ENCODE peak calls at places on chromosome 13, in seven cellular contexts. K, P, I, B, Z, D and M are unnamed samples.

GRCh38 chr13:42864952-42865634 is 83.7 kb downstream of the FAM216B start:
- DNase-seq in K (no peak), P (no peak), I (no peak), B (no peak), Z (no peak), D (no peak), M (no peak)

GRCh38 chr13:77222909-77223308 is 104.0 kb downstream of the MYCBP2 start:
- DNase-seq in K (no peak), P (no peak), I (no peak), B (no peak), Z (no peak), D (no peak), M (no peak)

GRCh38 chr13:44362394-44363040 is 11.1 kb upstream of the SERP2 start:
- DNase-seq in K (no peak), P (no peak), I (no peak), B (no peak), Z (no peak), D (no peak), M (no peak)

GRCh38 chr13:68846663-68847062 is 1261.0 kb upstream of the ATXN8OS start:
- DNase-seq in K (no peak), P (no peak), I (no peak), B (no peak), Z (no peak), D (no peak), M (no peak)

GRCh38 chr13:50644081-50644871 is 199.2 kb downstream of the DLEU7 start:
- DNase-seq in K (no peak), P (no peak), I (peak; percentile 19), B (no peak), Z (no peak), D (no peak), M (no peak)

GRCh38 chr13:34347784-34348573 is 530.0 kb downstream of the RFC3 start:
- DNase-seq in K (peak; percentile 63), P (no peak), I (peak; percentile 64), B (peak; percentile 63), Z (no peak), D (no peak), M (no peak)

GRCh38 chr13:32134241-32134801 is 102.7 kb downstream of the FRY start:
- DNase-seq in K (no peak), P (no peak), I (no peak), B (no peak), Z (no peak), D (no peak), M (no peak)

GRCh38 chr13:109610517-109610916 is 175.9 kb downstream of the IRS2 start:
- DNase-seq in K (peak; percentile 48), P (no peak), I (no peak), B (no peak), Z (peak; percentile 51), D (peak; percentile 9), M (no peak)

GRCh38 chr13:30934381-30934780 is 1.9 kb downstream of the TEX26 start:
- DNase-seq in K (no peak), P (no peak), I (no peak), B (no peak), Z (no peak), D (no peak), M (no peak)

GRCh38 chr13:66077286-66077685 is 1152.8 kb downstream of the PCDH9 start:
- DNase-seq in K (no peak), P (no peak), I (no peak), B (no peak), Z (no peak), D (no peak), M (no peak)

GRCh38 chr13:109785892-109786450 is 412 bp downstream of the IRS2 start:
- DNase-seq in K (no peak), P (peak; percentile 49), I (no peak), B (no peak), Z (no peak), D (no peak), M (no peak)

GRCh38 chr13:98998831-98999634 is 21.2 kb upstream of the DOCK9 start:
- DNase-seq in K (no peak), P (no peak), I (no peak), B (no peak), Z (no peak), D (no peak), M (no peak)

GRCh38 chr13:101144808-101145419 is 271.4 kb downstream of the NALCN start:
- DNase-seq in K (no peak), P (peak; percentile 17), I (peak; percentile 14), B (no peak), Z (peak; percentile 27), D (no peak), M (no peak)

GRCh38 chr13:30002577-30002976 is 152.2 kb upstream of the UBL3 start:
- DNase-seq in K (no peak), P (no peak), I (no peak), B (no peak), Z (no peak), D (no peak), M (no peak)

GRCh38 chr13:112781881-112782361 is 92.1 kb downstream of the ATP11A start:
- DNase-seq in K (peak; percentile 25), P (no peak), I (no peak), B (no peak), Z (no peak), D (no peak), M (no peak)

DNA sequence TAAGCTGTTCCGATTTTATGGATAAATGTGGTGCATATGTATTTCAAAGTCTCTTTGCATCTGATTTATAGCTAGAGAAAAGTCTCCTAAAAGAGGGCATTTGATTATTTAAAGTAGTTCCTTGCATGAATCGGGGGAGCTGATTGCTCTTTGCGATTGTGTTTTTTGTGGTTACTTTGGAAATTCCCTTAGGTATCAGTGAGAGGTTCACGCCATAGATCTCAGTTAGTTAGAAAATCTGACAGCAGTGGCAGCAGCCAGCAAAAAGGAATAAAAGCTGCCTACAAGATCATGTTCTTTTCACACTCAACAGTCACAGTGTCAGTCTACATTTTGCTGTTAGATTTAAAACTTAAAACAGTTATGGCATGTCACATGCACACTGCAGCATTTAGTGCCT is 436.5 kb upstream of the PCDH20 start:
- DNase-seq in K (no peak), P (no peak), I (no peak), B (no peak), Z (no peak), D (no peak), M (no peak)
- TF ChIP-seq POLR2AphosphoS5 in K (no peak), P (no peak), I (no peak), B (no peak), Z (no peak), D (no peak), M (no peak)

DNA sequence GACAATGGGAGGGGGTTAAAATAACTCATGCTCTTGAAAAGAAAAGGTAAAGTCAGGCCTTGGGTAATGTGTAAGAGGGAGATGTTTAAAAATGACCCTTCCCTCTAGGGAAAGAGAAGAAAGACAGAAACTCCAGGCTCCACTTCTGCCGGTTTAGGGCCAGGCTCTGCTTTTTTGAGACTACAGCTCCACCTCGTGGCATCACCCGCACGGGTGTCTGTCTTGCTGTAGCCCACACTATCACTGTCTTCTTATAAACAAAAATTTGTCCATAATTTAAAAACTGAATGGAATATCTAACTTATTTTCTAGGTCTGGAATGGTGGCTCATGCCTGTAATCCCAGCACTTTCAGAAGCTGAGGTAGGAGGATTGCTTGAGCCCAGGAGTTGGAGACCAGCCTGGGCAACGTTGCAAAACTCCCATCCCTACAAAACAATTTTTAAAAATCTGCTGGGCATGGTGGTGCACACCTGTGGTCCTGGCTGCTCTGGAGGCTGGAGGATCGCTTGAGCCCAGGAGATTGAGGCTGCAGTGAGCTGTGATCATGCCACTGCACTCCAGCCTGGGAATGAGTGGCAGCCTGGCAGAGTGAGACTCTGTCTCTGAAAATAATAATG is 65.1 kb upstream of the GTF3A start:
- DNase-seq in K (peak; percentile 71), P (peak; percentile 33), I (peak; percentile 53), B (peak; percentile 30), Z (peak; percentile 70), D (no peak), M (no peak)
- TF ChIP-seq CTCF in K (peak; percentile 40), P (peak; percentile 86), I (peak; percentile 73), B (no peak), Z (peak; percentile 56), D (peak; percentile 80), M (peak; percentile 79)

GRCh38 chr13:45691251-45691650 is 10.9 kb upstream of the CBY2 start:
- DNase-seq in K (no peak), P (no peak), I (no peak), B (no peak), Z (no peak), D (no peak), M (no peak)

GRCh38 chr13:45690636-45691035 is 11.5 kb upstream of the CBY2 start:
- DNase-seq in K (no peak), P (no peak), I (no peak), B (no peak), Z (no peak), D (no peak), M (no peak)

GRCh38 chr13:45691667-45692066 is 10.5 kb upstream of the CBY2 start:
- DNase-seq in K (no peak), P (no peak), I (no peak), B (no peak), Z (no peak), D (no peak), M (no peak)

GRCh38 chr13:45696610-45697226 is 5.4 kb upstream of the CBY2 start:
- DNase-seq in K (no peak), P (no peak), I (no peak), B (no peak), Z (peak; percentile 10), D (no peak), M (no peak)

GRCh38 chr13:45695198-45695730 is 6.9 kb upstream of the CBY2 start:
- DNase-seq in K (no peak), P (no peak), I (no peak), B (no peak), Z (peak; percentile 76), D (no peak), M (no peak)
- TF ChIP-seq POLR2AphosphoS5 in K (no peak), P (no peak), I (no peak), B (no peak), Z (no peak), D (no peak), M (no peak)

GRCh38 chr13:35824395-35824794 is 306.8 kb downstream of the DCLK1 start:
- DNase-seq in K (no peak), P (no peak), I (no peak), B (no peak), Z (no peak), D (no peak), M (no peak)

GRCh38 chr13:35822666-35823065 is 308.5 kb downstream of the DCLK1 start:
- DNase-seq in K (no peak), P (no peak), I (no peak), B (no peak), Z (no peak), D (no peak), M (no peak)

GRCh38 chr13:35824825-35825224 is 306.4 kb downstream of the DCLK1 start:
- DNase-seq in K (no peak), P (no peak), I (no peak), B (no peak), Z (no peak), D (no peak), M (no peak)

GRCh38 chr13:35830850-35831450 is 300.2 kb downstream of the DCLK1 start:
- DNase-seq in K (no peak), P (no peak), I (no peak), B (no peak), Z (no peak), D (no peak), M (no peak)

GRCh38 chr13:35826626-35827254 is 304.4 kb downstream of the DCLK1 start:
- DNase-seq in K (no peak), P (peak; percentile 47), I (no peak), B (no peak), Z (peak; percentile 15), D (no peak), M (no peak)
- TF ChIP-seq CTCF in K (no peak), P (peak; percentile 56), I (no peak), B (no peak), Z (peak; percentile 38), D (peak; percentile 62), M (peak; percentile 55)